ENCODE peak calls at places on chromosomes 3 and 15, in six cellular contexts. L is IMR-90, J is mesendoderm, G is neuronal stem cell, D is mesenchymal stem cell, X is H1. A is an unnamed sample.

GRCh38 chr3:12588039-12588673 is 31.3 kb downstream of the MKRN2 start:
- DNase-seq in G (no peak), D (no peak), J (no peak), X (no peak), L (peak), A (no peak)

GRCh38 chr3:45210308-45211038 is 15.6 kb downstream of the TMEM158 start:
- DNase-seq in L (peak), X (peak), D (peak), G (no peak), J (peak), A (peak)

GRCh38 chr3:25461946-25462345 is 33.9 kb downstream of the RARB start:
- DNase-seq in G (no peak), X (no peak), J (no peak), D (no peak), L (no peak), A (no peak)

GRCh38 chr3:74470313-74470712 is 144.1 kb downstream of the CNTN3 start:
- DNase-seq in X (no peak), G (no peak), J (no peak), D (no peak), L (no peak), A (no peak)

GRCh38 chr3:145953316-145953715 is 207.7 kb downstream of the PLOD2 start:
- DNase-seq in G (no peak), D (no peak), X (no peak), J (no peak), L (no peak), A (no peak)

GRCh38 chr15:33500432-33500831 is 189.7 kb downstream of the RYR3 start:
- DNase-seq in D (no peak), J (no peak), X (no peak), L (no peak), G (no peak), A (no peak)

GRCh38 chr15:59439571-59439970 is 1.6 kb downstream of the FAM81A start:
- DNase-seq in G (no peak), L (no peak), X (no peak), D (no peak), J (no peak), A (no peak)

GRCh38 chr3:30610702-30611410 is 4.5 kb downstream of the TGFBR2 start:
- DNase-seq in G (no peak), D (no peak), X (no peak), L (no peak), J (no peak), A (no peak)

GRCh38 chr3:23889401-23889800 is 27.4 kb downstream of the NKIRAS1 start:
- DNase-seq in G (no peak), J (no peak), D (no peak), L (no peak), X (no peak), A (no peak)

GRCh38 chr3:134201201-134202130 is 49.2 kb downstream of the RYK start:
- DNase-seq in G (no peak), D (peak), X (no peak), J (no peak), L (peak), A (no peak)

GRCh38 chr3:63450634-63451363 is 172.7 kb downstream of the SYNPR start:
- DNase-seq in D (no peak), L (no peak), J (peak), G (no peak), X (no peak), A (no peak)

GRCh38 chr3:136545664-136546266 is 206.4 kb downstream of the STAG1 start:
- DNase-seq in L (peak), G (no peak), X (no peak), J (peak), D (peak), A (no peak)

GRCh38 chr3:135918600-135918999 is 46.9 kb upstream of the PPP2R3A start:
- DNase-seq in J (peak), X (no peak), D (peak), L (peak), G (peak), A (no peak)

GRCh38 chr3:1515842-1516241 is 423.0 kb downstream of the CNTN6 start:
- DNase-seq in L (no peak), D (no peak), G (no peak), X (no peak), J (no peak), A (no peak)

GRCh38 chr3:131895766-131896165 is 139.0 kb downstream of the CPNE4 start:
- DNase-seq in D (no peak), J (peak), X (no peak), L (no peak), G (no peak), A (no peak)

GRCh38 chr3:195352895-195353488 is 82.0 kb upstream of the XXYLT1 start:
- DNase-seq in D (peak), G (no peak), L (peak), X (no peak), J (peak), A (no peak)

GRCh38 chr15:34154725-34155204 is 52.9 kb downstream of the PGBD4 start:
- DNase-seq in G (no peak), D (peak), J (peak), L (peak), X (no peak), A (peak)

GRCh38 chr3:158221426-158221825 is 111.5 kb downstream of the RSRC1 start:
- DNase-seq in J (no peak), X (no peak), G (no peak), D (no peak), L (peak), A (no peak)

GRCh38 chr3:96986241-96986640 is 171.8 kb downstream of the EPHA6 start:
- DNase-seq in D (no peak), L (no peak), J (no peak), X (no peak), G (no peak), A (no peak)

GRCh38 chr3:51696954-51697353 is 9.9 kb upstream of the GRM2 start:
- DNase-seq in G (no peak), X (no peak), D (no peak), L (no peak), J (no peak), A (no peak)

GRCh38 chr3:52353291-52353855 is 37.3 kb downstream of the DNAH1 start:
- DNase-seq in D (no peak), X (no peak), L (no peak), G (no peak), J (no peak), A (no peak)

GRCh38 chr3:168559012-168559411 is 463.3 kb upstream of the GOLIM4 start:
- DNase-seq in G (no peak), J (no peak), D (no peak), L (no peak), X (no peak), A (no peak)

GRCh38 chr15:68768321-68768720 is 52.4 kb downstream of the ANP32A start:
- DNase-seq in D (no peak), L (peak), J (no peak), X (no peak), G (no peak), A (no peak)

GRCh38 chr15:42576040-42576594 is 711 bp downstream of the STARD9 start:
- DNase-seq in J (no peak), D (no peak), L (no peak), G (no peak), X (no peak), A (no peak)

GRCh38 chr3:116877968-116878367 is 168.4 kb downstream of the TUSC7 start:
- DNase-seq in G (no peak), J (no peak), D (no peak), X (no peak), L (no peak), A (no peak)

GRCh38 chr3:58464875-58465274 is 27.0 kb upstream of the KCTD6 start:
- DNase-seq in J (no peak), L (no peak), X (no peak), G (no peak), D (no peak), A (no peak)

GRCh38 chr3:22007376-22007775 is 256.4 kb upstream of the ZNF385D start:
- DNase-seq in J (no peak), L (no peak), G (no peak), D (no peak), X (no peak), A (no peak)

GRCh38 chr3:184459355-184459754 is 79.5 kb downstream of the CHRD start:
- DNase-seq in G (no peak), J (no peak), L (peak), X (no peak), D (peak), A (no peak)

GRCh38 chr3:4757056-4757948 is 221.9 kb upstream of the BHLHE40 start:
- DNase-seq in X (no peak), G (no peak), D (no peak), J (no peak), L (no peak), A (no peak)

GRCh38 chr3:52893723-52894122 is 3.6 kb downstream of the STIMATE start:
- DNase-seq in G (no peak), L (no peak), D (no peak), X (no peak), J (no peak), A (no peak)

GRCh38 chr3:15859507-15860013 is 61.8 kb upstream of the ANKRD28 start:
- DNase-seq in D (peak), G (peak), L (peak), J (peak), X (no peak), A (peak)

GRCh38 chr15:31263751-31264533 is 62.7 kb upstream of the KLF13 start:
- DNase-seq in L (no peak), J (no peak), G (no peak), X (peak), D (no peak), A (peak)

GRCh38 chr3:50442940-50443579 is 60.4 kb downstream of the CACNA2D2 start:
- DNase-seq in L (no peak), G (no peak), X (no peak), J (no peak), D (no peak), A (no peak)

GRCh38 chr3:154334973-154335420 is 10.7 kb upstream of the DHX36 start:
- DNase-seq in G (no peak), L (peak), J (peak), X (no peak), D (peak), A (no peak)

GRCh38 chr15:44720460-44721185 is 9.3 kb downstream of the B2M start:
- DNase-seq in J (no peak), L (no peak), G (no peak), D (no peak), X (no peak), A (no peak)

GRCh38 chr3:169945313-169945712 is 21.3 kb upstream of the SEC62 start:
- DNase-seq in D (peak), L (no peak), X (no peak), G (no peak), J (no peak), A (no peak)

GRCh38 chr15:101442272-101442671 is 47.2 kb downstream of the PCSK6 start:
- DNase-seq in L (no peak), J (no peak), X (peak), G (no peak), D (no peak), A (no peak)

GRCh38 chr15:101439920-101440319 is 49.6 kb downstream of the PCSK6 start:
- DNase-seq in X (no peak), L (peak), J (no peak), D (no peak), G (no peak), A (no peak)

GRCh38 chr15:101440846-101441590 is 48.5 kb downstream of the PCSK6 start:
- DNase-seq in L (no peak), G (no peak), J (no peak), X (peak), D (no peak), A (no peak)

GRCh38 chr15:101439285-101439919 is 50.1 kb downstream of the PCSK6 start:
- DNase-seq in G (no peak), D (peak), J (no peak), L (no peak), X (peak), A (no peak)

GRCh38 chr15:101441706-101442105 is 47.8 kb downstream of the PCSK6 start:
- DNase-seq in J (no peak), X (peak), L (no peak), D (no peak), G (no peak), A (no peak)
- H2BK15ac ChIP-seq in J (no peak), X (no peak), L (no peak), D (no peak), G (no peak), A (no peak)

GRCh38 chr3:56355570-56356185 is 112.6 kb downstream of the ERC2 start:
- DNase-seq in D (peak), J (peak), L (no peak), G (no peak), X (no peak), A (no peak)
- H2BK15ac ChIP-seq in D (no peak), J (no peak), L (no peak), G (no peak), X (no peak), A (no peak)

GRCh38 chr3:187966141-187966540 is 187.8 kb upstream of the LPP start:
- DNase-seq in J (no peak), D (no peak), G (no peak), X (no peak), L (no peak), A (no peak)
- H2BK15ac ChIP-seq in J (no peak), D (no peak), G (no peak), X (no peak), L (no peak), A (no peak)

DNA sequence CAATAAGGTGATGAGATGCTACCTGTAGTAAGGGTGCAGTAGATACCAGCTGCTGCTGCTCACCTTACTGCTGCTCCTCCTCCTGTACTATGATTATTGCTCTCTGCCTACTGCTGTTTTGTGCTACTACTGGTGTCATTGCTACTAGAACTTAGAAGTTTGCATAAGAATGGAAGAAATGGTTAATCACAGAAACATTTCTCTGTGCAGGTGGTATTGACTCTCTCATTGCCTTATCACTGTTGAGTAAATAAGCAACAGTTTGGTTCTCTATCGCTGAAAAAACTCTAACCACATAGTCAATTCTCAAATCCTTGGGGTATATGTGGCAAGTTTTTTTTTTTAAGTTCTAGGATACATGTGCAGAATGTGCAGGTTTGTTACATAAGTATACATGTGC is 16.5 kb downstream of the MITF start:
- DNase-seq in X (no peak), L (no peak), J (no peak), D (no peak), G (no peak), A (no peak)
- H2BK15ac ChIP-seq in X (no peak), L (no peak), J (no peak), D (no peak), G (no peak), A (no peak)

DNA sequence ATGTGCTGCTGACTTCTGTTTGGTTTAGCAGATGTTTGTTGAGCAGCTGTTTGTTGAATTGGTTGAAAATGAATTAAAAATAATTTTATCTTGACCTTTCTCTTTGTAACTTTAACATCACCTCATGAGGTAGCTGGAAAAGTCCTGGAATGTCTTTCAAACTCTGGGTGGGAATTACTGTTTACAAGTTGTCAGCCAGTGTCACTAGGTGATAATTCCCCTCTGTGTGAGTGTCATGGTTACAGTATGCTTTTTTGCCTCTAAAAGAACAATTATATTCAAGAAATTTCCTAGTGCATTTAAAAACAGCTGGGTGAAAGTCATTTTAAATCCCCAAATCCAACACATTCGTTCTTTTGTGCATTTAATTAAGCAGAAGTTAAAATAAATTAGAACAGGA is 113.2 kb downstream of the PTPRG start:
- DNase-seq in X (no peak), J (peak), G (no peak), D (no peak), L (no peak), A (no peak)
- H2BK15ac ChIP-seq in X (no peak), J (no peak), G (no peak), D (no peak), L (no peak), A (no peak)

A was measured in H9.